ENCODE peak calls at places on chromosomes 4 and X, in five cellular contexts. I, P, R, T and F are unnamed samples.

GRCh38 chr4:54165438-54165837 is 63.7 kb upstream of the PDGFRA start:
- DNase-seq in I (peak), P (no peak), R (peak), T (peak), F (no peak)

GRCh38 chrX:48589482-48590162 is 7.7 kb upstream of the WDR13 start:
- DNase-seq in I (no peak), P (no peak), R (no peak), T (no peak), F (no peak)

GRCh38 chr4:71713611-71714203 is 70.2 kb downstream of the GC start:
- DNase-seq in I (peak), P (no peak), R (peak), T (no peak), F (no peak)

GRCh38 chr4:41256740-41257256 is at the start of gene UCHL1:
- DNase-seq in I (peak), P (peak), R (peak), T (no peak), F (peak)

GRCh38 chrX:153649178-153649914 is 2.3 kb downstream of the DUSP9 start:
- DNase-seq in I (no peak), P (peak), R (no peak), T (peak), F (no peak)

GRCh38 chr4:184489771-184490170 is 15.4 kb upstream of the IRF2 start:
- DNase-seq in I (no peak), P (no peak), R (no peak), T (no peak), F (no peak)

GRCh38 chr4:164613761-164614277 is 140.1 kb upstream of the SMIM31 start:
- DNase-seq in I (no peak), P (no peak), R (no peak), T (no peak), F (no peak)

GRCh38 chr4:173367285-173367684 is 3.5 kb upstream of the SAP30 start:
- DNase-seq in I (peak), P (no peak), R (no peak), T (no peak), F (no peak)

GRCh38 chr4:911871-912490 is 20.1 kb downstream of the GAK start:
- DNase-seq in I (no peak), P (no peak), R (no peak), T (no peak), F (no peak)

GRCh38 chr4:136301773-136302172 is 1230.5 kb downstream of the PCDH18 start:
- DNase-seq in I (no peak), P (no peak), R (no peak), T (no peak), F (no peak)

GRCh38 chr4:136307765-136308164 is 1224.5 kb downstream of the PCDH18 start:
- DNase-seq in I (no peak), P (no peak), R (no peak), T (no peak), F (no peak)

GRCh38 chr4:136302566-136302965 is 1229.7 kb downstream of the PCDH18 start:
- DNase-seq in I (no peak), P (no peak), R (no peak), T (no peak), F (no peak)

GRCh38 chr4:136311774-136312173 is 1220.5 kb downstream of the PCDH18 start:
- DNase-seq in I (no peak), P (no peak), R (no peak), T (no peak), F (no peak)

GRCh38 chr4:136306361-136306760 is 1225.9 kb downstream of the PCDH18 start:
- DNase-seq in I (no peak), P (no peak), R (no peak), T (no peak), F (no peak)
- H3K14ac ChIP-seq in I (no peak), P (no peak), R (no peak), T (no peak), F (no peak)

DNA sequence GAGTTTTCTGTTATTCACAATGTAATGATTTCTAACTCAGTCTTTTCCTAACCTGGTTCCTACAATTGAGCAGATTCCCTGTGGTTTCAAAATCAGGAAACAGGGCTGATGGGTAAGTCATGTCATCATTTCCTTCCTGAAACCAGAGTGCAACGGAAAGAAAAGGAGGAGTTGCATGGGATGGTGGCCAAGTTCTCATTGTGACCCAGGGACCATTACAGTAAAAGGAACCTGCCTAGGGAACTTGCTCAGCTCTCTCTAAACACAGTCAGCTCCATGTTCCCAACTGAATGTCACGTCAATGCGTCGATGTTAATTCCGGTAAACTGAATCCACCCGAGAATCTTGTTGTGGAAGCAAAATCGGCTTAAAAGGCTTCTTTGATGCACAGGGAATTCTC is 51.2 kb downstream of the LGI2 start:
- DNase-seq in I (no peak), P (no peak), R (no peak), T (no peak), F (no peak)
- H3K4me3 ChIP-seq in I (no peak), P (no peak), R (no peak), T (no peak), F (no peak)

GRCh38 chr4:156971623-156972369 is at the start of gene PDGFC:
- DNase-seq in I (peak), P (peak), R (peak), T (peak), F (peak)

GRCh38 chr4:156969136-156969535 is 2.5 kb downstream of the PDGFC start:
- DNase-seq in I (no peak), P (no peak), R (no peak), T (no peak), F (no peak)

GRCh38 chr4:156972370-156972980 is 876 bp upstream of the PDGFC start:
- DNase-seq in I (peak), P (no peak), R (peak), T (peak), F (no peak)

GRCh38 chr4:156971168-156971601 is 414 bp downstream of the PDGFC start:
- DNase-seq in I (no peak), P (peak), R (no peak), T (no peak), F (no peak)

DNA sequence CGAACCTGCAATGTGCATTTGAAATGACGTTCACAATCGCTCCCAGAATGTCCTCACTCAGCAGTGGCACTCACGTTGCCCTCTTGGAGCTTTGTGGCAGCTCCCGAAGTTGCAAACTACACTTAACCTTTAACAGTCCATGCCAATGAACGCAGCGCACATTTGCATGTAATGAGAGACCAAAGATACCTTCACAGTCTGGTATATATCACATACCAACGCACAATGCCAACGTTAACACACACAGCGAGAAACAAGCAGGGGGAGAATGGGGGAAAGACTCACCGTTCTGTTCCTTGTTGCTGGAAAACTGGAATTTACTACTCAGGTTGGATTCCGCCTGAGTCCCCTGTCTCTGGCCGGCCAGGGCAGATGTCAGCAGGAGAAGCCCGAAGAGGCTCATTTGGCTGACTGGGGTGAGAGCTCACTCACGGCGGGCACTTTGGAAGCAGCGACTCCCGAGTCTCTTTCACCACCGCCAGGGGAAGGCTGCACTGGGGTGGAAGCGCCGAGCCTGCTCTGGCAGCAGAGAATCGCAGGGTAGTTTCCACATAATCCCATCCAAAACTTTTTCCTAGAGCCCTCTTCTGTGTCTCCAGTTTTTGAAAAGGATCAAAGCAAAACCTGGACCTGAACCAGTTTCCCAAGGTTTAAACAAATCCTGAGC is 965 bp downstream of the PDGFC start:
- DNase-seq in I (peak), P (peak), R (peak), T (peak), F (peak)
- H3K9ac ChIP-seq in I (peak), P (no peak), R (peak), T (peak), F (peak)

DNA sequence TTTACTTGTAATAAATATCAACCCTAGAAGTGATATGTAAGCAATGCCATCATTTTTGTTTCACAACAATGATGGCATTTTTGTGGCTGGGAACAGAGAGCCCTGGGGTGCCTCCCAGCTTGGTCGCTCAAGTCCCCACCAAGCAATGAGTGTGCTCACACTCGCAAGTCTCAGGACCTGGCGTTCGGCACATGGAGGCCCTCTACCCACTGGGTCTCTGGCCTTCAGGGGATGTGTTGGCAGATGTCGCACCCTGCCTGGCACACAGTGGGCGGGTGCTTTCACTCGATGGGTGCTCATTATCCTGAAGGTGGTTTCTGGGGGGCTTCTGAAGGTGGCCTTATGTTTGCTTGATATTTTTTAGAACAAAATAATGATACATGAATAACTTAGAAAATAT is 74.7 kb upstream of the STS start:
- DNase-seq in I (no peak), P (no peak), R (no peak), T (no peak), F (no peak)
- H3K14ac ChIP-seq in I (no peak), P (no peak), R (no peak), T (no peak), F (no peak)

GRCh38 chrX:46978341-46979291 is 66.4 kb downstream of the JADE3 start:
- DNase-seq in I (peak), P (peak), R (peak), T (peak), F (peak)

DNA sequence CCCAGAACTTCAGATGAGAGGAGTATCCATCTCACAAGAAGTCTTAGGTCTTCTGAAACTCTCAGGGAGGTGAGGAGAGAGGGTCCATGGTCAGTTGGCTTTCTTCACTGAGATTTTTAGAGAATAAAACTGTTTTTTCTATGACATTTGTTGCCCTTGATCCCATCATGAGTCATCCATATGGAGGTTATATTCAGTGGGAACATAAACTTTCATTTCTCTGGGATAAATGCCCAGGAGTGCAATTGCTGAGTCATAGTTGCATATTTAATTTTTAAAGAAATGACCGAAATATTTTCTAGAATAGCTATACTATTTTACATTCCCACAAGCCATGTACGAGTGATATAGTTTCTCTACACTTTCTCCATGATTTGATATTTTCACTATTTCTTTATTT is 67.1 kb downstream of the JADE3 start:
- DNase-seq in I (peak), P (no peak), R (peak), T (no peak), F (no peak)
- H3K4me3 ChIP-seq in I (no peak), P (no peak), R (no peak), T (no peak), F (no peak)

DNA sequence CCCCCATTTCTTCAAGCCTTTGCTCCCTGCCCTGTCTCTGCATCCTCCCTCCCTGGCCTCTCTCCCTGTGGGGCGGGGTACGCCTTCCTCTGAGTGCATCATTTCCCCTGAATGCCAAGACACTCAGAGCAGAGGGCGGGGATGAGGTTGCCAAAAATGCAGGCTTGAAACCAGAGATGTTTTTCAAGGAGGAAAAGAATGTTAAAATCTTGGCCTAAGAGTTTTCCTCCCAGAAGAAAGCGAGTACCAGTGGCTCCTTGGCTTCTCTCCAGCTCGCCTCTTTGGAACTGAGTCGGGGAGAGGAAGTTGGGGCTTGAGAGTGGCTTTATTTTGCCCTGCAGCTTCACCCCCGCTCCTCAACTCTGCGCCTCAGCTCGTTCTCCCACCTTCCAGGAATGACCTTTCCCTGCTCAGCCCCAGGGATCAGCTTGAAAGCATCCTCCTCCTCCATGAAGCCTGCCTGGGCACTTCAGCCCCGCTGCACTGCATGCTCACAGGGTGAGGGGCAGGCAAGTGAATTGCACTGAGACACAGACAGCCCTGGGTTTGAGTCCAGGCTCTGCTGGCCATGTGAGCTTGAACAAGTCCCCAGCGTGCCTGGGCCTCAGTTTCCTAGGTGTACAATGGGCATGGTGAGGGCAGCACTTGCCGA is 57.5 kb upstream of the SORCS2 start:
- DNase-seq in I (peak), P (no peak), R (no peak), T (no peak), F (no peak)
- H3K9ac ChIP-seq in I (no peak), P (no peak), R (peak), T (no peak), F (no peak)

GRCh38 chr4:7660640-7661039 is 225.9 kb upstream of the PSAPL1 start:
- DNase-seq in I (no peak), P (no peak), R (no peak), T (no peak), F (no peak)

GRCh38 chr4:7661066-7661748 is 226.5 kb upstream of the PSAPL1 start:
- DNase-seq in I (no peak), P (no peak), R (no peak), T (no peak), F (no peak)

GRCh38 chr4:7658297-7659204 is 223.8 kb upstream of the PSAPL1 start:
- DNase-seq in I (peak), P (no peak), R (peak), T (no peak), F (no peak)

GRCh38 chr4:7659429-7660175 is 224.9 kb upstream of the PSAPL1 start:
- DNase-seq in I (no peak), P (no peak), R (no peak), T (no peak), F (no peak)

DNA sequence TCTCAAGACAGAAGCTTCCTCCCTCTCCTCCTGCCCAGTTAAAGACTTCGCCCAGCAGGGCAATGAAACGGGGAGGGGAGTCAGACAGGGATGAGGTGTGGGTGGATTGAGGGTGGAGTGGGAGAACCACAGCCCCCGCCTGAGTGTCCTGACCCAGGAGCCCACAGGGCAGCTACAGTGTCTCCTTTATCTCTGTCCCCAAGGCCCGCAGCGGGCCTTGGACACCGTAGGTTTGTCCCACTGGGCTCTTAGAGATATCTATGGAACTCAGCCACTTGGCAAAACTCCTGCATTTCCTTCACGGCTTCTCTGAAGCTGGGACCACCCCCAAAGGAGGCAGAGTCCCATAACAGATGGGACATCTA is 225.4 kb upstream of the PSAPL1 start:
- DNase-seq in I (no peak), P (no peak), R (no peak), T (no peak), F (no peak)
- H3K14ac ChIP-seq in I (peak), P (no peak), R (no peak), T (no peak), F (no peak)

GRCh38 chr4:156832886-156833285 is 138.7 kb downstream of the PDGFC start:
- DNase-seq in I (peak), P (no peak), R (peak), T (no peak), F (no peak)

GRCh38 chr4:156838761-156839160 is 132.8 kb downstream of the PDGFC start:
- DNase-seq in I (peak), P (no peak), R (peak), T (no peak), F (no peak)

GRCh38 chr4:156837625-156838345 is 133.8 kb downstream of the PDGFC start:
- DNase-seq in I (no peak), P (no peak), R (no peak), T (no peak), F (no peak)
- H3K4me3 ChIP-seq in I (no peak), P (no peak), R (no peak), T (no peak), F (no peak)

GRCh38 chr4:188032170-188032569 is 36.6 kb downstream of the ZFP42 start:
- DNase-seq in I (no peak), P (peak), R (no peak), T (no peak), F (peak)
- H3K9ac ChIP-seq in I (no peak), P (peak), R (no peak), T (no peak), F (no peak)

GRCh38 chr4:6385288-6385687 is 87.1 kb downstream of the PPP2R2C start:
- DNase-seq in I (no peak), P (no peak), R (no peak), T (no peak), F (no peak)
- H3K14ac ChIP-seq in I (no peak), P (no peak), R (no peak), T (no peak), F (no peak)